ENCODE peak calls at places on chromosomes 2 and 18, in seven cellular contexts. R is ascending aorta; Q is cardiac fibroblast; P is upper lobe of right lung; E is BJ; V is CD8-positive, alpha-beta T cell; O is choroid plexus epithelial cell. N is an unnamed sample.

GRCh38 chr18:37548679-37549289 is 16.8 kb downstream of the CELF4 start:
- DNase-seq in R (no peak), Q (no peak), P (peak; percentile 52), E (no peak), V (no peak), O (no peak), N (no peak)

GRCh38 chr18:70419526-70419925 is 130.7 kb downstream of the SOCS6 start:
- DNase-seq in R (no peak), Q (peak; percentile 51), P (no peak), E (peak; percentile 46), V (no peak), O (peak; percentile 53), N (no peak)

GRCh38 chr2:64792310-64792709 is 138.6 kb upstream of the SERTAD2 start:
- DNase-seq in R (no peak), Q (peak; percentile 14), P (no peak), E (no peak), V (no peak), O (peak; percentile 25), N (no peak)

GRCh38 chr2:216657086-216657855 is 24.1 kb downstream of the IGFBP2 start:
- DNase-seq in R (no peak), Q (no peak), P (no peak), E (no peak), V (no peak), O (no peak), N (no peak)

GRCh38 chr2:40479995-40480525 is 28.2 kb upstream of the SLC8A1 start:
- DNase-seq in R (no peak), Q (no peak), P (no peak), E (no peak), V (no peak), O (no peak), N (no peak)

GRCh38 chr18:11316546-11316945 is 167.2 kb upstream of the PIEZO2 start:
- DNase-seq in R (no peak), Q (no peak), P (no peak), E (no peak), V (no peak), O (no peak), N (no peak)

GRCh38 chr2:235595420-235596010 is 101.7 kb downstream of the AGAP1 start:
- DNase-seq in R (peak; percentile 76), Q (peak; percentile 88), P (no peak), E (peak; percentile 23), V (peak; percentile 5), O (peak; percentile 90), N (no peak)

GRCh38 chr2:32384529-32384928 is 27.7 kb downstream of the BIRC6 start:
- DNase-seq in R (no peak), Q (peak; percentile 7), P (no peak), E (no peak), V (no peak), O (no peak), N (no peak)

GRCh38 chr2:236535024-236535423 is 34.6 kb upstream of the ACKR3 start:
- DNase-seq in R (no peak), Q (peak; percentile 33), P (no peak), E (no peak), V (no peak), O (peak; percentile 96), N (no peak)

GRCh38 chr2:41879367-41879871 is 168.4 kb upstream of the PKDCC start:
- DNase-seq in R (no peak), Q (no peak), P (no peak), E (no peak), V (no peak), O (no peak), N (no peak)

GRCh38 chr2:204110250-204111183 is 174.0 kb downstream of the ICOS start:
- DNase-seq in R (no peak), Q (peak; percentile 18), P (no peak), E (peak; percentile 19), V (peak; percentile 17), O (peak; percentile 69), N (no peak)

GRCh38 chr2:195312662-195313061 is 344.4 kb upstream of the SLC39A10 start:
- DNase-seq in R (no peak), Q (no peak), P (no peak), E (no peak), V (no peak), O (no peak), N (no peak)

GRCh38 chr2:88919087-88919738 is 227.7 kb downstream of the RPIA start:
- DNase-seq in R (no peak), Q (peak; percentile 57), P (no peak), E (no peak), V (no peak), O (peak; percentile 70), N (no peak)

GRCh38 chr2:240393831-240394410 is 41.5 kb upstream of the GPC1 start:
- DNase-seq in R (peak; percentile 37), Q (peak; percentile 33), P (peak; percentile 51), E (no peak), V (no peak), O (peak; percentile 85), N (no peak)

GRCh38 chr2:7041421-7041820 is 124.2 kb downstream of the RNF144A start:
- DNase-seq in R (peak; percentile 11), Q (no peak), P (no peak), E (no peak), V (no peak), O (no peak), N (no peak)

GRCh38 chr2:45610281-45611019 is 617 bp downstream of the SRBD1 start:
- DNase-seq in R (peak; percentile 75), Q (peak; percentile 74), P (peak; percentile 73), E (no peak), V (no peak), O (peak; percentile 73), N (no peak)

GRCh38 chr2:239276813-239277193 is 124.0 kb downstream of the HDAC4 start:
- DNase-seq in R (no peak), Q (no peak), P (no peak), E (no peak), V (no peak), O (no peak), N (no peak)

GRCh38 chr2:152089238-152089637 is 9.6 kb downstream of the CACNB4 start:
- DNase-seq in R (no peak), Q (no peak), P (no peak), E (no peak), V (no peak), O (no peak), N (no peak)

GRCh38 chr2:88053301-88053700 is 2.3 kb downstream of the KRCC1 start:
- DNase-seq in R (no peak), Q (peak; percentile 62), P (no peak), E (peak; percentile 89), V (no peak), O (peak; percentile 81), N (no peak)

GRCh38 chr18:9101730-9102390 is 639 bp upstream of the NDUFV2 start:
- DNase-seq in R (peak; percentile 75), Q (peak; percentile 86), P (no peak), E (no peak), V (no peak), O (peak; percentile 83), N (no peak)

GRCh38 chr2:183035954-183036669 is 2.1 kb downstream of the NCKAP1 start:
- DNase-seq in R (no peak), Q (peak; percentile 26), P (no peak), E (no peak), V (no peak), O (no peak), N (no peak)

GRCh38 chr2:31534636-31535035 is 46.1 kb downstream of the SRD5A2 start:
- DNase-seq in R (no peak), Q (no peak), P (no peak), E (no peak), V (no peak), O (no peak), N (no peak)

GRCh38 chr2:75424936-75425619 is 135.7 kb downstream of the EVA1A start:
- DNase-seq in R (no peak), Q (peak; percentile 7), P (peak; percentile 62), E (no peak), V (no peak), O (no peak), N (no peak)

DNA sequence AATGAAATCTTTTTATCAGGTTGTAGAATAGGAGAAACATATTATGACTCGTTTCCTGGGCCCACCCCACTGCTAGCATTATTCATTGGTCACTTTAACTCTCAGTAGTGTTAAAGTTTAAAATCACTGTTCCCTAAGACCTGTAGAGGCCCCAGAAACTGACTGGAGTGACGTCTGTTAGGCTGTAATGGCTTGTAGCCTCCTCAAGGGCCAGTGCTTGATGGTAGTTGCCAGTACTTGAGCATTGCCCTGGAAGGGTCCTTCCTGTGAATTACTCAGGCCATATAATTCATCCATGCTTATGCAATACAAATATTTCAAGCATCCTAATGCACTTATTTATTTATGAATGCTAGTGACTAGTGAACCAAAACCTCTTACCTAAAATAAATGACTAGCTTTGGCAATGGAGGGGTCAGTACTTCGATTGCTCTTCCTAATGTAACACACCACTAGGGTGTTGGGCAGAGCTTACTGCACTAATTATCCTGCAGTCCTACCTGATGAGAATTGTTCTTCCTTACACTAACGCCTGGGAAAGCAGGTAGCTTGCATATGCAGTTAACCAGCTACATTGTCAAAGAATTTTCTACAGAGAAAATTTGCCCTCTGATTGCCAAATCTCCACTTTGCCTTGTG is 31.2 kb downstream of the ARHGAP25 start:
- DNase-seq in R (no peak), Q (peak; percentile 60), P (no peak), E (no peak), V (no peak), O (peak; percentile 36), N (no peak)
- TF ChIP-seq CTCF in R (no peak), Q (peak; percentile 13), P (no peak), E (no peak), V (no peak), O (no peak), N (no peak)

DNA sequence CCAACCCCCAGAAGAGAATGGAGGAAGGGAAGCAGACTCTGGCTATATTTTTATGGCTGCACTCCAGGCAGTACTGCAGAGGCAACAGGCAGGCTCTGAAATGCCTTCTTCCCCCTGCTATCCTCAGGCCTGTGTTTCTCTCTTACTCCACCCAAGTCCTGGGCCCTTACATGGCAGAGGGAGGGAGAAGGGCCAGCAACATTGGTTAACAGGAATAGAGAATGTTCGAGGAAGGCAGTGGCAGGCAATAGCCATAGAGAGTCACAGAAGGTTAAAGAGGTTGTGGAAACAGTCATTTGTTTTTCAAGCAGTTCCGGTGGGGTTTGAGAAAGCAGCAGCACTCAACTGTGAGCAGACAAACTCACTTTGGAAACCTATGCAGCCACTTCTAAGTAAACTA is 15.1 kb upstream of the DARS1 start:
- DNase-seq in R (no peak), Q (peak; percentile 8), P (no peak), E (no peak), V (no peak), O (peak; percentile 37), N (no peak)
- H3K4me3 ChIP-seq in R (no peak overlapping the region), Q (no peak overlapping the region), P (no peak overlapping the region), E (no peak overlapping the region), V (no peak overlapping the region), O (no peak overlapping the region), N (no peak overlapping the region)

GRCh38 chr2:139940701-139941100 is 1160.5 kb upstream of the NXPH2 start:
- DNase-seq in R (no peak), Q (no peak), P (no peak), E (no peak), V (no peak), O (no peak), N (no peak)

GRCh38 chr2:139949242-139949972 is 1169.2 kb upstream of the NXPH2 start:
- DNase-seq in R (no peak), Q (no peak), P (no peak), E (no peak), V (no peak), O (no peak), N (no peak)

GRCh38 chr2:139946690-139947089 is 1166.5 kb upstream of the NXPH2 start:
- DNase-seq in R (no peak), Q (no peak), P (no peak), E (no peak), V (no peak), O (no peak), N (no peak)
- TF ChIP-seq CTCF in R (no peak), Q (no peak), P (no peak), E (no peak), V (no peak), O (peak; percentile 22), N (peak; percentile 47)

GRCh38 chr2:43427032-43427424 is 168.8 kb downstream of the THADA start:
- DNase-seq in R (no peak), Q (no peak), P (no peak), E (no peak), V (no peak), O (no peak), N (no peak)
- H3K4me3 ChIP-seq in R (no peak overlapping the region), Q (no peak overlapping the region), P (no peak overlapping the region), E (no peak overlapping the region), V (no peak overlapping the region), O (no peak overlapping the region), N (no peak overlapping the region)

N was measured in epithelial cell of proximal tubule.